ENCODE peak calls at places on chromosomes 16 and 17, in seven cellular contexts. P is A549, Z is body of pancreas, N is psoas muscle, S is mucosa of descending colon, L is colonic mucosa, U is breast epithelium. F is an unnamed sample.

GRCh38 chr16:10153993-10154788 is 28.0 kb downstream of the GRIN2A start:
- DNase-seq in S (no peak), L (no peak), U (no peak), Z (no peak), P (no peak), N (no peak), F (no peak)

GRCh38 chr17:7717756-7718350 is 309 bp downstream of the DNAH2 start:
- DNase-seq in Z (no peak), S (peak; percentile 35), L (no peak), N (no peak), U (no peak), P (peak; percentile 35), F (no peak)

GRCh38 chr17:7888184-7888920 is at the start of gene CHD3:
- DNase-seq in U (peak; percentile 82), S (peak; percentile 68), N (no peak), P (no peak), Z (peak; percentile 41), L (peak; percentile 65), F (peak; percentile 79)

GRCh38 chr16:24381470-24382118 is 125.5 kb downstream of the CACNG3 start:
- DNase-seq in L (no peak), U (no peak), N (no peak), P (no peak), S (no peak), Z (no peak), F (no peak)

GRCh38 chr17:76107507-76107906 is 3.9 kb upstream of the EXOC7 start:
- DNase-seq in L (no peak), Z (no peak), N (no peak), U (no peak), S (no peak), P (no peak), F (peak; percentile 33)

GRCh38 chr17:21039839-21040575 is 2.8 kb downstream of the USP22 start:
- DNase-seq in L (peak; percentile 31), N (peak; percentile 30), U (peak; percentile 46), Z (peak; percentile 35), S (peak; percentile 31), P (peak; percentile 57), F (peak; percentile 57)

GRCh38 chr17:28549274-28550132 is 2.9 kb downstream of the UNC119 start:
- DNase-seq in U (no peak), N (no peak), P (no peak), S (no peak), Z (no peak), L (no peak), F (no peak)

GRCh38 chr17:57861737-57862409 is 12.0 kb upstream of the MRPS23 start:
- DNase-seq in N (peak; percentile 81), L (peak; percentile 73), S (peak; percentile 64), P (peak; percentile 69), Z (peak; percentile 54), U (no peak), F (no peak)

GRCh38 chr16:80403871-80404270 is 136.9 kb upstream of the DYNLRB2 start:
- DNase-seq in L (no peak), Z (no peak), U (no peak), P (no peak), N (no peak), S (no peak), F (no peak)

GRCh38 chr17:7885357-7886226 is 3.0 kb upstream of the CHD3 start:
- DNase-seq in N (peak; percentile 40), L (peak; percentile 67), P (peak; percentile 73), Z (peak; percentile 48), U (peak; percentile 45), S (peak; percentile 61), F (no peak)

GRCh38 chr17:2155482-2156051 is 100.7 kb downstream of the HIC1 start:
- DNase-seq in L (no peak), S (no peak), N (no peak), P (no peak), U (no peak), Z (no peak), F (no peak)

GRCh38 chr17:55930291-55930809 is 179.5 kb downstream of the PCTP start:
- DNase-seq in Z (no peak), N (no peak), L (no peak), P (no peak), S (no peak), U (no peak), F (no peak)

GRCh38 chr17:9817086-9817485 is 4.8 kb downstream of the GSG1L2 start:
- DNase-seq in N (no peak), Z (peak; percentile 37), P (no peak), L (no peak), S (peak; percentile 39), U (peak; percentile 33), F (peak; percentile 60)

GRCh38 chr16:67928561-67929364 is 2.9 kb downstream of the CTRL start:
- DNase-seq in L (peak; percentile 84), N (peak; percentile 75), Z (peak; percentile 85), S (peak; percentile 83), U (no peak), P (peak; percentile 91), F (peak; percentile 42)

GRCh38 chr17:42071810-42072209 is 21.4 kb upstream of the C17orf113 start:
- DNase-seq in P (no peak), U (no peak), Z (no peak), L (no peak), N (no peak), S (no peak), F (no peak)

GRCh38 chr17:27630607-27631408 is at the start of gene LGALS9:
- DNase-seq in U (peak; percentile 62), S (peak; percentile 87), P (no peak), N (no peak), L (peak; percentile 83), Z (peak; percentile 34), F (peak; percentile 8)

GRCh38 chr17:5583426-5584382 is 605 bp downstream of the NLRP1 start:
- DNase-seq in P (no peak), L (peak; percentile 25), U (no peak), Z (no peak), N (peak; percentile 29), S (no peak), F (peak; percentile 15)

GRCh38 chr17:39114744-39115534 is 36.5 kb downstream of the PLXDC1 start:
- DNase-seq in N (peak; percentile 23), L (no peak), U (no peak), P (no peak), S (no peak), Z (no peak), F (no peak)

GRCh38 chr16:23950898-23951297 is 115.1 kb downstream of the PRKCB start:
- DNase-seq in S (no peak), Z (no peak), P (no peak), U (no peak), N (no peak), L (no peak), F (no peak)

GRCh38 chr16:165539-166374 is at the start of gene HBM:
- DNase-seq in S (no peak), P (no peak), Z (no peak), N (no peak), L (no peak), U (no peak), F (no peak)

GRCh38 chr16:17313085-17313611 is 157.6 kb downstream of the XYLT1 start:
- DNase-seq in P (no peak), Z (peak; percentile 21), N (peak; percentile 37), L (peak; percentile 29), S (no peak), U (peak; percentile 96), F (no peak)

GRCh38 chr16:27687605-27688004 is 137.7 kb downstream of the KATNIP start:
- DNase-seq in L (no peak), N (no peak), P (no peak), U (no peak), S (no peak), Z (no peak), F (no peak)

GRCh38 chr16:17572145-17572544 is 101.4 kb upstream of the XYLT1 start:
- DNase-seq in Z (no peak), N (no peak), L (no peak), P (no peak), S (no peak), U (no peak), F (no peak)

GRCh38 chr16:66484453-66485213 is 57.5 kb downstream of the BEAN1 start:
- DNase-seq in N (no peak), L (no peak), U (peak; percentile 8), S (no peak), Z (no peak), P (no peak), F (no peak)

GRCh38 chr17:38605230-38605851 is 411 bp downstream of the SRCIN1 start:
- DNase-seq in P (peak; percentile 54), N (no peak), S (no peak), Z (no peak), L (no peak), U (no peak), F (no peak)

GRCh38 chr16:87829988-87830672 is 39.2 kb downstream of the SLC7A5 start:
- DNase-seq in N (no peak), S (no peak), U (no peak), Z (no peak), L (no peak), P (no peak), F (no peak)

GRCh38 chr16:67001726-67002125 is 13.3 kb downstream of the CES4A start:
- DNase-seq in S (no peak), N (no peak), L (no peak), Z (no peak), U (no peak), P (no peak), F (no peak)

GRCh38 chr17:42005128-42005527 is 12.1 kb downstream of the DNAJC7 start:
- DNase-seq in Z (no peak), S (no peak), L (no peak), U (no peak), P (no peak), N (no peak), F (no peak)

GRCh38 chr17:5034651-5035050 is 575 bp downstream of the SLC52A1 start:
- DNase-seq in L (no peak), P (no peak), N (no peak), S (no peak), Z (no peak), U (no peak), F (no peak)

GRCh38 chr16:46828292-46828691 is 2.7 kb downstream of the C16orf87 start:
- DNase-seq in L (no peak), P (no peak), N (no peak), U (no peak), S (no peak), Z (no peak), F (no peak)
- H3K4me3 ChIP-seq in L (no peak overlapping the region), P (no peak overlapping the region), N (no peak overlapping the region), U (no peak overlapping the region), S (no peak overlapping the region), Z (no peak overlapping the region), F (no peak overlapping the region)

DNA sequence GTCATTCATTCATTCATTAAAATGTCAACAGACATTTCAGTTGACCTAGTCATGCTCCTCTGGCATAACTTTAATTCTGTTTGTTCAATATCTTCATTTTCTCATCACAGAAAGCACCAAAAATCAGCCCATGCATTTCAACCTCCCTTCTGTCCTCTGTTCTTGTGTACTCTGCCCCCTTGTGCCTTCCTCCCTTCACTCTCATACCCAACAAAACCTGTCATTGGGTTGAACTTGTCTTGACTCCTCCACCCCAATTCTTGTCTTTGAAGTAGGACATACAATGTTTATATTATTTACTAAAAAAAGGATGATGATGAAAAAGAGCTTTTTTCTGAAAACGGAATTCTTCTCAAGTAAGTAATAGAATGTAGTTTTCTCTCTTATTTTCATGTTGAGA is 43.8 kb downstream of the COX10 start:
- DNase-seq in S (no peak), U (no peak), Z (no peak), N (no peak), L (no peak), P (no peak), F (no peak)
- TF ChIP-seq CTCF in S (no peak), U (no peak), Z (no peak), N (no peak), L (no peak), P (no peak), F (no peak)

GRCh38 chr17:17822189-17822978 is 14.4 kb downstream of the SREBF1 start:
- DNase-seq in P (no peak), N (peak; percentile 86), L (peak; percentile 59), U (no peak), S (peak; percentile 67), Z (peak; percentile 78), F (no peak)
- H3K4me3 ChIP-seq in P (peak overlapping the region; percentile 53), N (peak overlapping the region; percentile 74), L (peak overlapping the region; percentile 60), U (peak overlapping the region; percentile 40), S (no peak overlapping the region), Z (no peak overlapping the region), F (peak overlapping the region; percentile 49)

GRCh38 chr17:50148226-50149098 is 2.0 kb downstream of the PPP1R9B start:
- DNase-seq in N (peak; percentile 57), Z (peak; percentile 68), L (peak; percentile 79), U (peak; percentile 78), P (peak; percentile 86), S (peak; percentile 71), F (peak; percentile 84)
- TF ChIP-seq CTCF in N (no peak), Z (no peak), L (no peak), U (no peak), P (no peak), S (no peak), F (peak; percentile 64)

F was measured in bronchial epithelial cell.